ENCODE peak calls at places on chromosomes 6 and 20, in four cellular contexts. G, P, V and C are unnamed samples.

GRCh38 chr6:111681856-111682255 is 76.2 kb upstream of the TRAF3IP2 start:
- DNase-seq in V (no peak), P (no peak), G (no peak), C (no peak)

GRCh38 chr20:63005240-63005861 is 1.4 kb downstream of the BHLHE23 start:
- DNase-seq in P (no peak), V (no peak), G (no peak), C (no peak)

GRCh38 chr6:3039384-3039783 is 28.9 kb upstream of the RIPK1 start:
- DNase-seq in P (no peak), V (no peak), G (no peak), C (no peak)

GRCh38 chr20:61785567-61785816 is 280.2 kb downstream of the TAF4 start:
- DNase-seq in V (no peak), P (no peak), G (no peak), C (no peak)

GRCh38 chr6:129889580-129889979 is 28.5 kb upstream of the TMEM244 start:
- DNase-seq in P (no peak), V (peak), G (peak), C (peak)

GRCh38 chr6:40894962-40895799 is 143.8 kb downstream of the UNC5CL start:
- DNase-seq in P (peak), G (peak), V (peak), C (peak)

GRCh38 chr20:37295001-37295400 is 5.5 kb downstream of the MANBAL start:
- DNase-seq in G (peak), V (peak), P (no peak), C (peak)

GRCh38 chr6:97095466-97095865 is 170.9 kb downstream of the KLHL32 start:
- DNase-seq in G (no peak), P (no peak), V (no peak), C (no peak)

GRCh38 chr6:36745836-36746235 is 48.2 kb downstream of the RAB44 start:
- DNase-seq in G (no peak), V (no peak), P (no peak), C (no peak)

GRCh38 chr6:133887478-133887877 is 1.4 kb upstream of the TCF21 start:
- DNase-seq in G (no peak), V (no peak), P (no peak), C (no peak)

GRCh38 chr6:125780540-125781306 is 10.0 kb upstream of the NCOA7 start:
- DNase-seq in V (peak), P (peak), G (peak), C (peak)

GRCh38 chr6:52503853-52504777 is 72.7 kb downstream of the TRAM2 start:
- DNase-seq in V (peak), P (peak), G (peak), C (peak)

GRCh38 chr6:113994934-113995342 is 24.0 kb upstream of the HDAC2 start:
- DNase-seq in P (peak), G (peak), V (peak), C (peak)

GRCh38 chr6:52305948-52306767 is 21.6 kb upstream of the MCM3 start:
- DNase-seq in G (no peak), V (no peak), P (peak), C (no peak)

GRCh38 chr20:22383156-22383555 is 201.2 kb downstream of the FOXA2 start:
- DNase-seq in G (no peak), P (no peak), V (peak), C (no peak)

GRCh38 chr20:47464380-47465101 is 37.1 kb upstream of the NCOA3 start:
- DNase-seq in V (peak), G (peak), P (peak), C (peak)

GRCh38 chr6:18011287-18011686 is 23.9 kb upstream of the KIF13A start:
- DNase-seq in G (no peak), V (no peak), P (no peak), C (no peak)

GRCh38 chr6:12115492-12115891 is 103.4 kb downstream of the HIVEP1 start:
- DNase-seq in G (no peak), V (no peak), P (no peak), C (no peak)

GRCh38 chr20:20668639-20669038 is 43.8 kb downstream of the RALGAPA2 start:
- DNase-seq in G (no peak), P (no peak), V (peak), C (no peak)

GRCh38 chr20:7665311-7665863 is 274.9 kb downstream of the HAO1 start:
- DNase-seq in G (no peak), P (no peak), V (peak), C (no peak)

GRCh38 chr6:144999127-144999526 is 714.0 kb downstream of the UTRN start:
- DNase-seq in V (no peak), G (peak), P (no peak), C (no peak)

GRCh38 chr6:115220760-115221159 is 839.9 kb downstream of the FRK start:
- DNase-seq in V (no peak), G (no peak), P (no peak), C (no peak)

GRCh38 chr6:79697430-79697829 is 66.3 kb downstream of the SH3BGRL2 start:
- DNase-seq in V (no peak), P (no peak), G (no peak), C (no peak)

GRCh38 chr6:16441262-16441661 is 202.9 kb downstream of the GMPR start:
- DNase-seq in V (peak), P (no peak), G (no peak), C (no peak)

GRCh38 chr6:105067329-105067728 is 110.4 kb downstream of the LIN28B start:
- DNase-seq in G (no peak), P (no peak), V (no peak), C (no peak)

GRCh38 chr6:52544325-52545022 is 32.4 kb downstream of the TRAM2 start:
- DNase-seq in P (no peak), V (peak), G (peak), C (no peak)

GRCh38 chr6:112443666-112444065 is 96.5 kb downstream of the RFPL4B start:
- DNase-seq in P (peak), V (peak), G (peak), C (peak)

GRCh38 chr20:32520927-32521203 is 64.3 kb downstream of the NOL4L start:
- DNase-seq in G (no peak), P (no peak), V (no peak), C (no peak)

GRCh38 chr6:104630955-104631354 is 228.8 kb downstream of the HACE1 start:
- DNase-seq in V (no peak), G (no peak), P (no peak), C (no peak)

GRCh38 chr6:126038234-126038633 is 51.9 kb downstream of the TRMT11 start:
- DNase-seq in P (no peak), V (no peak), G (no peak), C (no peak)

GRCh38 chr6:33827546-33828451 is 24.0 kb upstream of the MLN start:
- DNase-seq in P (no peak), V (peak), G (no peak), C (no peak)

GRCh38 chr20:61773081-61773631 is 292.5 kb downstream of the TAF4 start:
- DNase-seq in G (no peak), P (no peak), V (no peak), C (no peak)

GRCh38 chr6:41728073-41728936 is 7.1 kb downstream of the TFEB start:
- DNase-seq in P (peak), G (no peak), V (no peak), C (no peak)

GRCh38 chr20:25277051-25277801 is 29.3 kb downstream of the PYGB start:
- DNase-seq in P (peak), V (no peak), G (no peak), C (no peak)

GRCh38 chr20:23637282-23638221 is at the start of gene CST3:
- DNase-seq in G (peak), V (peak), P (peak), C (peak)

GRCh38 chr6:132715204-132715603 is 1.3 kb upstream of the VNN1 start:
- DNase-seq in G (peak), P (peak), V (peak), C (peak)

GRCh38 chr6:129492260-129492659 is 217.7 kb downstream of the ARHGAP18 start:
- DNase-seq in P (no peak), G (peak), V (peak), C (no peak)

DNA sequence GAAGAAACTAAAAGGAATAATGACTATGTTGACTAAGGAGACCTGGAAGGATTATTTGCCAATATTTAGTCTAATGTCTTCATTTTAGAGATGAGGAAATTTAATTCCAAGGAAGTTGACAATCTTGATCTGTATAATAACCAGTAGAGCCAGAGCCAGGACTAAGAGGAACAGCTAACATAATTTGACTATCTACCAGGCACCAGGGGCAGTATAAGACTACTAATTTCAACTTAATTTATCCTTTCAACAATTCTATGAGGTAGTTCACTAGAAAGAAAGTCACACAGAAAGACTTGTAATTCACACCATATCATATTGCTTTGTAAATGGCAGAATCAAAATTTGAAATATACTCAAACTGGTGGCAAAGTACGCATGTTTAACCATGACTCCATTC is 273.0 kb upstream of the STXBP5 start:
- DNase-seq in G (peak), P (no peak), V (no peak), C (peak)
- TF ChIP-seq CTCF in G (no peak), P (no peak), V (no peak), C (no peak)

GRCh38 chr20:13638496-13639477 is at the start of gene TASP1:
- DNase-seq in V (peak), P (peak), G (peak), C (peak)
- TF ChIP-seq CTCF in V (no peak), P (no peak), G (no peak), C (no peak)

GRCh38 chr6:1904898-1905297 is 295.2 kb downstream of the FOXC1 start:
- DNase-seq in G (no peak), V (no peak), P (no peak), C (no peak)
- TF ChIP-seq CTCF in G (no peak), V (no peak), P (no peak), C (no peak)

GRCh38 chr6:157625764-157626163 is 197.3 kb upstream of the SNX9 start:
- DNase-seq in V (no peak), G (no peak), P (no peak), C (no peak)
- TF ChIP-seq CTCF in V (no peak), G (no peak), P (no peak), C (no peak)

DNA sequence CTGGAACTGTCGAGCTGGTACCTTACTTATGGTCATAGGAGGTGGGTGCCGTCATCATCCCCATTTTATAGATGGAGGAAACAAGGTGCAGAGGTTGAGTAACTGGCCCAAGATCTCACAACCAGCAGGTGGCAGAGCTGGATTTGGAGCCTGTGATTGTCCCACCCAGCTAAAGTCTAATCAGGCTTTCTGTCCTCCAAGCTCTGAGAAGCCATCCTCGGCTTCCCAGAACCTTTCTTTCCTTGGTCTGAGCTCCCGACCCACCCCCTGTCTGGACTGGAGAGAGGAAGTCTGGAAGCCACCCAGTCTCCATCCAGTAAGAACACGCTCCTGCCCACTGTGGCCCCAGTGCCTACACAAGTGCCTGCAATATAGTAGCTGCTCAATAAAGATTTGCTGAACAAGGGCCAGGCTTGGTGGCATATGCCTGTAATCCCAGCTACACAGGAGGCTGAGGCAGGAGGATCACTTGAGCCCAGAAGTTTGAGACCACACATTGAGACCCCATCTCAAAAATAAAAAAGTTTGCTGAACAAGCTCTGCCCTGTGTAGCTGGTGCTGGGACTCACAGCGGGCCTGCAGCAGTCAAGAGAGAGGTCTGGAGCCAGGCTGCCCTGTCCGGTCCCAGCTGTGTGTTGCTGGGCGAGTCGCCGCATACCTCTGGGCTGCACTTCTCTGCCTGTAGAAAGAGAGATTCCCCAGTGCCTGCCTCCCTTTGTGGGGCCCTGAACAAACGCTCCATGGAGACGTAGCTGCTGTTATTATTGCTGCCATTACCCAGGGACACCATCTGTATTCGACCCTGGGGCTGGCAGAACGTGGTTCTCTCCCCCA is 32.5 kb upstream of the DLGAP4 start:
- DNase-seq in V (peak), P (no peak), G (peak), C (peak)
- TF ChIP-seq CTCF in V (peak), P (no peak), G (peak), C (peak)